ENCODE peak calls at places on chromosomes 12 and 14, in nine cellular contexts. H, P, N, U, S, Y, A, J and W are unnamed samples.

GRCh38 chr14:55645845-55646832 is 66.1 kb downstream of the KTN1 start:
- DNase-seq in A (no peak), U (no peak), P (no peak), S (no peak), Y (no peak), N (no peak), H (no peak), J (no peak), W (no peak)

GRCh38 chr12:64109706-64110105 is 112.4 kb downstream of the KICS2 start:
- DNase-seq in U (no peak), N (no peak), P (no peak), Y (no peak), H (no peak), S (no peak), J (no peak), A (no peak), W (no peak)

GRCh38 chr12:41190360-41190759 is 2.2 kb downstream of the PDZRN4 start:
- DNase-seq in U (no peak), N (no peak), H (peak; percentile 60), P (peak; percentile 44), J (no peak), A (peak; percentile 1), Y (peak; percentile 65), S (no peak), W (no peak)

GRCh38 chr12:34606749-34607519 is 584.6 kb downstream of the ALG10 start:
- DNase-seq in J (no peak), P (no peak), U (peak; percentile 48), H (no peak), S (no peak), N (peak; percentile 7), Y (no peak), A (no peak), W (no peak)

GRCh38 chr14:23950411-23951135 is 3.0 kb upstream of the DHRS4 start:
- DNase-seq in A (no peak), N (no peak), J (no peak), P (no peak), S (no peak), U (no peak), H (no peak), Y (no peak), W (no peak)

GRCh38 chr14:30251557-30252100 is 307.3 kb upstream of the G2E3 start:
- DNase-seq in Y (no peak), A (no peak), P (no peak), H (no peak), N (no peak), U (no peak), S (no peak), J (no peak), W (no peak)

GRCh38 chr12:81295286-81295685 is 217.4 kb downstream of the ACSS3 start:
- DNase-seq in J (no peak), A (no peak), Y (no peak), S (no peak), N (no peak), H (peak; percentile 30), U (no peak), P (no peak), W (no peak)

GRCh38 chr12:55937956-55938355 is 7.0 kb downstream of the DGKA start:
- DNase-seq in Y (no peak), J (no peak), A (no peak), U (no peak), N (no peak), H (no peak), P (peak; percentile 44), S (no peak), W (no peak)

GRCh38 chr12:48933664-48934311 is 8.5 kb upstream of the FKBP11 start:
- DNase-seq in H (no peak), P (no peak), Y (no peak), S (no peak), J (no peak), U (no peak), A (no peak), N (no peak), W (peak; percentile 29)

GRCh38 chr12:10965511-10965910 is 21.2 kb downstream of the TAS2R50 start:
- DNase-seq in N (no peak), H (no peak), A (peak; percentile 12), S (no peak), P (no peak), U (no peak), J (no peak), Y (no peak), W (no peak)

GRCh38 chr12:3491938-3492867 is 1.2 kb downstream of the PRMT8 start:
- DNase-seq in N (peak; percentile 55), U (no peak), H (peak; percentile 70), S (peak; percentile 40), P (peak; percentile 46), Y (peak; percentile 93), A (peak; percentile 68), J (no peak), W (peak; percentile 48)

GRCh38 chr12:115240251-115240650 is 556.3 kb upstream of the TBX3 start:
- DNase-seq in J (no peak), N (no peak), S (no peak), A (no peak), U (no peak), H (no peak), P (no peak), Y (no peak), W (no peak)

GRCh38 chr14:104923596-104924420 is 871 bp upstream of the PLD4 start:
- DNase-seq in H (no peak), Y (no peak), S (no peak), N (no peak), J (no peak), P (no peak), A (no peak), U (no peak), W (no peak)

GRCh38 chr12:71440393-71441349 is 1.1 kb downstream of the LGR5 start:
- DNase-seq in Y (peak; percentile 18), A (peak; percentile 8), H (peak; percentile 19), J (no peak), N (peak; percentile 67), U (no peak), P (no peak), S (no peak), W (no peak)

GRCh38 chr12:102956738-102957338 is 636 bp upstream of the ASCL1 start:
- DNase-seq in N (no peak), S (no peak), U (no peak), Y (no peak), A (no peak), P (no peak), J (no peak), H (no peak), W (no peak)

GRCh38 chr14:21367582-21368144 is 16.2 kb downstream of the SUPT16H start:
- DNase-seq in N (no peak), U (no peak), S (no peak), P (no peak), A (no peak), H (no peak), J (no peak), Y (no peak), W (no peak)

GRCh38 chr12:106632797-106633450 is 50.1 kb downstream of the RFX4 start:
- DNase-seq in P (peak; percentile 67), J (no peak), U (no peak), N (no peak), Y (no peak), A (no peak), H (no peak), S (no peak), W (no peak)

GRCh38 chr12:93938921-93939320 is 209.5 kb upstream of the PLXNC1 start:
- DNase-seq in A (no peak), P (no peak), H (no peak), N (no peak), S (no peak), Y (no peak), J (no peak), U (no peak), W (no peak)
- TF ChIP-seq CTCF in A (no peak), P (no peak), H (no peak), N (no peak), S (no peak), Y (no peak), J (no peak), U (no peak), W (no peak)

DNA sequence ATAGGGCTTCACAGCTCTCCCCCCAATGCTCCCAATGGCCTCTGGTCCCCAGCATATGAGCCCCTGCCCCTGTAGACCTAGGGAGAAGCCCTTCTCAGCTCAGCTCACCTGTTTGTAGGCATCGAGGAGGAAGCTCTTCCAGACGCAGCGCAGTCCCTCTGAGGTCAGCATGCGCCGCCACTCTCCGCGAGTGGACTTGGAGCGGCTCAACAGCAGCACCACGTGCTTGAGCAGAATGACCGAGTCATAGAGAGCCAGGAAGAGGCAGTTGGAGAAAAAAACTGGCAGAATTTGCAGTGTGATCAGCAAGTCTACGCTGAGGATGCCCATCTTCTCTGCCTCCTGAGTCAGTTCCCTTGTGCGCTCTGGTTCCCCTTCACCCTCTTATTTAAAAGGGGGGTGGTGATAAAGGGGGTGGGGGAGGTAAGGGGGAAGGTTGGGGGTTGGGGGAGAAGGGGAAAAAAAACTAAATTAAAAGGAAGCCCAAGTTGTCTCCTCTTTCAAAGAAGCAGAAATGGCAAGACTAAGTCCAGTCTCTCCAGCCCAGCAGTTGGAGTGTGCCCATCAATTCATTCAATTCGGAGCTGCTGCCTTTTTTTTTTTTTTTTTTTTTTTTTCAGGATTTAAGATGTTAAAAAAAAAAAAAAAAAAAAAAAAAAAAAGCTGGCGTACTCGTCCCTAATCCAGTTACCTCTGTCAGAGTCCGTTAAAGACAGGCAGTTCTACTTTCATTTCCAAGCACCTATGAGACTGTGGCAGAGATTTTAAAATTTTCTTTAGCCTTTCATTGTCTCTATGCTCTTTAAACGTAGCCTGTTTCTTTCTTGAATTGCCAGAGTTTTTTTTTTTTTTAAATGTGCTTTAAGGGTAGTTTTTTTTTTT is at the start of gene DIO2:
- DNase-seq in H (peak; percentile 9), S (peak; percentile 56), A (peak; percentile 49), N (peak; percentile 22), P (no peak), J (no peak), U (peak; percentile 81), Y (no peak), W (no peak)
- H3K4me3 ChIP-seq in H (peak within 1 kb of the TSS; percentile 30), S (peak within 1 kb of the TSS; percentile 58), A (peak within 1 kb of the TSS; percentile 44), N (no peak within 1 kb of the TSS), P (peak within 1 kb of the TSS; percentile 46), J (no peak within 1 kb of the TSS), U (peak within 1 kb of the TSS; percentile 26), Y (no peak within 1 kb of the TSS), W (no peak within 1 kb of the TSS)

DNA sequence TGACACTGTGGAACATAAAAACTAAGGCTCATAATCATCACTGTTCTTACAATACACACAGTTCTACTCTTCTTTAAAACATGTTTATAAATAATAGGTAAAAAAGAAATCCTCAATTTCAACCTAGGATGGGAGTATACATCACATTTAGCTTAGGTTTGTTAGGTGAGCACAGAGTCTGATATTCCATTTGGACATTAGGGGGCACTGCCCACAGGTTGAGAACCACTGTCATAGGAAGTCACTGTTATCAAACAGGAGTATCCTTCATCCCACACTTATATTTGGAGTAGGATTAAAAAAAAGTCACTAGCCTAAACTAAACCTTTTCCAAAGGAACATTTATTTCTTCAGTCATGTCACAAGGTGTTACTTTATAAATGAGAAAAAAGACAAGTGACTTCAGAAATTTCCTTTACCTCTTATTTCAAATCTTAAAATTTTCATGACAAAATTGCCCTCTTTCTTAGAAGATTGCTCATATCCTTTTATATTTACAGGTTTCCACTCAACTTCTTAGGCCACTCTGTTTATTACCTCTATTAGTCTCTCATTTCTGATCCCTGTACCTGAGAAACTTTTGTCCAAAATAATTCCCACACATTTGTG is 240.6 kb downstream of the CPNE8 start:
- DNase-seq in U (no peak), J (peak; percentile 15), H (peak; percentile 17), S (no peak), Y (peak; percentile 34), N (no peak), A (peak; percentile 25), P (peak; percentile 65), W (peak; percentile 44)
- TF ChIP-seq CTCF in U (no peak), J (peak; percentile 58), H (peak; percentile 56), S (peak; percentile 54), Y (peak; percentile 59), N (peak; percentile 37), A (peak; percentile 69), P (peak; percentile 87), W (peak; percentile 57)

GRCh38 chr12:67827820-67828383 is 161.3 kb upstream of the IFNG-AS1 start:
- DNase-seq in H (peak; percentile 43), A (peak; percentile 82), S (no peak), J (no peak), N (no peak), Y (no peak), U (no peak), P (peak; percentile 95), W (peak; percentile 60)
- H3K4me3 ChIP-seq in H (no peak overlapping the region), A (peak overlapping the region; percentile 56), S (peak overlapping the region; percentile 60), J (no peak overlapping the region), N (no peak overlapping the region), Y (no peak overlapping the region), U (peak overlapping the region; percentile 47), P (peak overlapping the region; percentile 65), W (no peak overlapping the region)